ENCODE peak calls at places on chromosomes 11 and 22, in nine cellular contexts. V is Caco-2, C is psoas muscle, K is left ventricle myocardium inferior, P is cardiac fibroblast, A is fibroblast of pulmonary artery, N is pancreas, X is lung, S is A549. B is an unnamed sample.

GRCh38 chr11:74538680-74539079 is 45.2 kb upstream of the LIPT2 start:
- DNase-seq in V (no peak), C (no peak), K (no peak), P (no peak), A (no peak), N (no peak), X (no peak), S (no peak), B (peak; percentile 2)

GRCh38 chr11:126246636-126247035 is 22.1 kb downstream of the SRPRA start:
- DNase-seq in V (no peak), C (no peak), K (no peak), P (peak; percentile 45), A (peak; percentile 80), N (no peak), X (no peak), S (no peak), B (no peak)

GRCh38 chr11:18010977-18011586 is 1.8 kb downstream of the SERGEF start:
- DNase-seq in V (no peak), C (no peak), K (no peak), P (no peak), A (no peak), N (no peak), X (no peak), S (no peak), B (no peak)

GRCh38 chr11:468036-468435 is 18.0 kb downstream of the PTDSS2 start:
- DNase-seq in V (no peak), C (peak; percentile 36), K (no peak), P (no peak), A (no peak), N (peak; percentile 2), X (no peak), S (no peak), B (no peak)

GRCh38 chr11:77418155-77418980 is 55.5 kb downstream of the PAK1 start:
- DNase-seq in V (no peak), C (no peak), K (no peak), P (no peak), A (no peak), N (no peak), X (no peak), S (no peak), B (no peak)

GRCh38 chr11:64223001-64223651 is 2.9 kb downstream of the TRPT1 start:
- DNase-seq in V (no peak), C (peak; percentile 68), K (no peak), P (no peak), A (no peak), N (no peak), X (no peak), S (no peak), B (no peak)

GRCh38 chr22:24968066-24968561 is 15.6 kb downstream of the KIAA1671 start:
- DNase-seq in V (peak; percentile 59), C (peak; percentile 60), K (no peak), P (peak; percentile 47), A (no peak), N (no peak), X (no peak), S (no peak), B (no peak)

GRCh38 chr22:29143848-29144785 is 61.6 kb upstream of the EMID1 start:
- DNase-seq in V (peak; percentile 22), C (peak; percentile 75), K (no peak), P (no peak), A (no peak), N (no peak), X (no peak), S (no peak), B (no peak)

GRCh38 chr11:69912911-69913451 is 93.8 kb upstream of the FGF3 start:
- DNase-seq in V (peak; percentile 35), C (peak; percentile 32), K (no peak), P (no peak), A (no peak), N (no peak), X (no peak), S (no peak), B (no peak)
- TF ChIP-seq CTCF in V (peak; percentile 41), C (no peak), K (peak; percentile 27), P (no peak), A (peak; percentile 9), N (no peak), X (no peak), S (peak; percentile 47), B (peak; percentile 28)

GRCh38 chr11:65952052-65952521 is 6.8 kb downstream of the TSGA10IP start:
- DNase-seq in V (peak; percentile 72), C (no peak), K (no peak), P (no peak), A (no peak), N (no peak), X (no peak), S (no peak), B (no peak)
- TF ChIP-seq CTCF in V (no peak), C (no peak), K (no peak), P (no peak), A (no peak), N (no peak), X (no peak), S (no peak), B (no peak)

DNA sequence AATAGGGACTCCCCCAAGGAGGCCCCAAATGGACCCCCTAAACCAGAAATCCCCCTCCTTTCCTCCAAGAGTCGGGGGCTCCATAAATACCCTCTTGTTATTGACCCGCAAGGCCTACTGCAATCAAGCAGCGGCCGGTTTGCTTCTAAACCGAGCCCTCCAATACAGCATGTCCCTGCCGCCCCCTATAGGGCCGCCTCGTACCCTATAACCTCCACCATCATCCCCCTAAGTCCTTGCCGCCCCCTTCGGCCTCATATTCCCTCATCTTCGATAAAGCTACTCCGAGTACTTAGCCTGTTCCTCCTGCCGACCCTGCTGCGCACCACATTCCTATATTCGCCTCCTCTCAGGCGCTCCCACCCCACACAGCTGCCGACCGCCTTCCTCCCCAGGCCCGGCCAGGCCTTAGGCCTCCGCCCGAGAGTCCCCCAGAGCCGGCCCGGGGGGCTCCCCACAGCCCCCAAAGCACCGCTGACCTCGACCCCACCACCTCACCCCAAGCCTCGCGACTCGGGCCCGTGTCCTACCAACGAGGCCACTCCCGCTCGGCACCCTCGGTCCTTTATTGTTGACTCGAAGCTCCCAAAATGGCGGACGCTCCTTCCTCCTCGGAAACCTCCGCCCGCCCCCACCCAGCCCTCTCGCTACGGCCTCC is 478 bp downstream of the DDX6 start:
- DNase-seq in V (peak; percentile 77), C (peak; percentile 72), K (peak; percentile 58), P (peak; percentile 69), A (peak; percentile 53), N (no peak), X (peak; percentile 45), S (peak; percentile 50), B (no peak)
- TF ChIP-seq CTCF in V (peak; percentile 74), C (peak; percentile 43), K (peak; percentile 53), P (peak; percentile 53), A (peak; percentile 45), N (no peak), X (no peak), S (peak; percentile 29), B (peak; percentile 62)

GRCh38 chr22:20096574-20097420 is 16.8 kb downstream of the DGCR8 start:
- DNase-seq in V (no peak), C (no peak), K (no peak), P (no peak), A (no peak), N (no peak), X (no peak), S (no peak), B (no peak)
- TF ChIP-seq CTCF in V (no peak), C (no peak), K (no peak), P (no peak), A (no peak), N (no peak), X (no peak), S (no peak), B (no peak)

GRCh38 chr11:6259638-6260019 is at the start of gene CCKBR:
- DNase-seq in V (no peak), C (no peak), K (no peak), P (no peak), A (no peak), N (peak; percentile 82), X (no peak), S (no peak), B (no peak)
- TF ChIP-seq CTCF in V (no peak), C (no peak), K (no peak), P (no peak), A (no peak), N (no peak), X (no peak), S (no peak), B (no peak)

DNA sequence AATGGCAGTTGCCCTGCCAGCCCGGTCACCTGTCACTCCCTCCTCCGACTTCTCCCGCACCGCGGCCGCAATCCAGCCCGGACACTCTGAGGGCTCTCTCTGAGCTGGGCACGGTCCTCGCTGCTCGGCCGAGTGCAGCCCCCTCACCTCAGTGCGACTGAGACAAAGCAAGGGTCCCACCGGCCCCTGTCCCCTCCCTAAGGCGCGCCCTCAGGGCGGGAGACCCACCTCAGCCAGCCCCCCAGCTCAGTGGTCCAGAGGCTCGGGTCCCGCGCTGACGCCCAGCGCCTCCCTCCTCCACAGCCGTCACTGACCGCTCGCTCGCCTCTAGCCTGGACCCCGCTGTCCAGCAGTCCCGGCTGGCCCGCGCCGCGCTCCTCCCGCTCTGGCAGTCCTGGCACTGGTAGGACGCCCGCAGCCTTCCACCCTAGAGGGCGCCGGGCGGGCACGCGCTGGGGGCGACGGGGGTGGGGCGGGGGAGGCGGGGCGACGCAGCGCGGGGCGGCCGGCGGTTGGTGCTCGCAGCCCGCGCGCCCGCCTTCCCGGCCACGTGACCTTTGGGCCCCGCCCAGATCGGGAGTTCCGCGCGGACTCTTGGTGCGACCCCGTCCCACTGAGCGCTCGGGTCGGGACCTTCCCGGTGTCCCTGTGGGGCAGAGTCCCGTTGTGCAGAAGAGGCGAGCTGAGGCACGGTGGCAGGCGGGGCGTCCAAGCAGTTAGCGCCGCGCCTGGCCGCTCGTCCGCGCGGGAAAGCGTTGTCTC is 7.9 kb upstream of the L3MBTL2 start:
- DNase-seq in V (peak; percentile 79), C (peak; percentile 91), K (peak; percentile 87), P (peak; percentile 50), A (peak; percentile 47), N (peak; percentile 86), X (peak; percentile 84), S (peak; percentile 68), B (no peak)
- TF ChIP-seq CTCF in V (peak; percentile 1), C (no peak), K (peak; percentile 29), P (peak; percentile 14), A (no peak), N (no peak), X (no peak), S (peak; percentile 24), B (peak; percentile 16)

GRCh38 chr11:85903406-85903805 is 48.2 kb downstream of the CCDC83 start:
- DNase-seq in V (no peak), C (no peak), K (no peak), P (no peak), A (no peak), N (no peak), X (no peak), S (no peak), B (no peak)
- TF ChIP-seq CTCF in V (no peak), C (no peak), K (no peak), P (no peak), A (no peak), N (no peak), X (no peak), S (no peak), B (no peak)

GRCh38 chr11:36278531-36279245 is 10.5 kb downstream of the COMMD9 start:
- DNase-seq in V (no peak), C (no peak), K (no peak), P (no peak), A (no peak), N (no peak), X (no peak), S (no peak), B (no peak)
- TF ChIP-seq CTCF in V (peak; percentile 16), C (no peak), K (no peak), P (no peak), A (no peak), N (no peak), X (no peak), S (no peak), B (no peak)

B was measured in AG09319.